ENCODE peak calls at places on chromosomes 11 and 22, in nine cellular contexts. P, R, W, K, O, M, L, X and G are unnamed samples.

GRCh38 chr11:69529001-69529400 is 47.5 kb downstream of the LINC01488 start:
- DNase-seq in P (no peak), R (no peak), W (peak; percentile 40), K (no peak), O (no peak), M (no peak), L (no peak), X (no peak), G (no peak)

GRCh38 chr11:123407124-123407995 is 22.7 kb upstream of the GRAMD1B start:
- DNase-seq in P (peak; percentile 80), R (peak; percentile 82), W (no peak), K (no peak), O (peak; percentile 56), M (peak; percentile 66), L (peak; percentile 93), X (peak; percentile 64), G (peak; percentile 47)

GRCh38 chr11:107018902-107019493 is 722 bp upstream of the GUCY1A2 start:
- DNase-seq in P (peak; percentile 23), R (peak; percentile 32), W (peak; percentile 66), K (no peak), O (no peak), M (peak; percentile 74), L (peak; percentile 17), X (peak; percentile 67), G (peak; percentile 71)

GRCh38 chr22:50727678-50728522 is 10.1 kb upstream of the ACR start:
- DNase-seq in P (no peak), R (no peak), W (no peak), K (no peak), O (no peak), M (no peak), L (no peak), X (no peak), G (no peak)

GRCh38 chr11:68437927-68438657 is 22.5 kb upstream of the PPP6R3 start:
- DNase-seq in P (no peak), R (no peak), W (no peak), K (no peak), O (no peak), M (no peak), L (no peak), X (no peak), G (no peak)

GRCh38 chr11:17352925-17353227 is 1.3 kb downstream of the NCR3LG1 start:
- DNase-seq in P (no peak), R (peak; percentile 59), W (peak; percentile 69), K (no peak), O (peak; percentile 65), M (peak; percentile 11), L (peak; percentile 68), X (peak; percentile 49), G (peak; percentile 13)

GRCh38 chr11:64156235-64157011 is 9.5 kb downstream of the MACROD1 start:
- DNase-seq in P (peak; percentile 67), R (no peak), W (no peak), K (no peak), O (no peak), M (no peak), L (no peak), X (no peak), G (no peak)

GRCh38 chr11:2777871-2778629 is 78.3 kb upstream of the KCNQ1OT1 start:
- DNase-seq in P (peak; percentile 24), R (no peak), W (peak; percentile 67), K (no peak), O (no peak), M (peak; percentile 3), L (no peak), X (no peak), G (peak; percentile 8)

DNA sequence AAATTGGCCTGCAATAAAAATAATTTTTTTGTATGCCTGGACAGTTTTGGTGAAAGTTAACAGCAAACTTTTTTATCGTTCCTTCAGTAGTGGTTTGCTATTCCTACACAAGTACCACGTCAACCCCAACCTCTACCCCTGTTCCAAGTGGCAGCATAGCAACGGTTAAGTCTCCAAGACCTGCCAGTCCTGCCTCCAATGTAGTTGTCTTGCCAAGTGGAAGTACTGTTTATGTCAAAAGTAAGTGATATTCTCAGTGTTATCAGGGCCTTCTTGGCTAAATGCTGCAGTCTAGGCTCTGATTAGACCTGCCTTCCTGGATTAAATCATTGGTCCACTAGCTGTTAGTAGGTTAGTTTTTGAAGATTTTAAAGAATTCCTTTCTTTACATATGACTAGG is 15.0 kb downstream of the EMSY start:
- DNase-seq in P (no peak), R (no peak), W (no peak), K (no peak), O (no peak), M (no peak), L (no peak), X (no peak), G (no peak)
- TF ChIP-seq CTCF in P (no peak), R (no peak), W (no peak), K (no peak), O (no peak), M (no peak), L (no peak), X (no peak), G (no peak)

GRCh38 chr11:65277878-65278277 is 16.1 kb downstream of the POLA2 start:
- DNase-seq in P (no peak), R (no peak), W (no peak), K (no peak), O (no peak), M (no peak), L (no peak), X (no peak), G (no peak)

GRCh38 chr11:65279713-65280459 is 18.1 kb downstream of the POLA2 start:
- DNase-seq in P (no peak), R (peak; percentile 84), W (no peak), K (no peak), O (no peak), M (no peak), L (no peak), X (peak; percentile 97), G (no peak)

GRCh38 chr11:65278351-65278750 is 16.6 kb downstream of the POLA2 start:
- DNase-seq in P (no peak), R (no peak), W (no peak), K (no peak), O (no peak), M (no peak), L (no peak), X (no peak), G (no peak)

GRCh38 chr11:65275906-65276305 is 14.1 kb downstream of the POLA2 start:
- DNase-seq in P (no peak), R (no peak), W (no peak), K (no peak), O (no peak), M (no peak), L (no peak), X (no peak), G (no peak)

DNA sequence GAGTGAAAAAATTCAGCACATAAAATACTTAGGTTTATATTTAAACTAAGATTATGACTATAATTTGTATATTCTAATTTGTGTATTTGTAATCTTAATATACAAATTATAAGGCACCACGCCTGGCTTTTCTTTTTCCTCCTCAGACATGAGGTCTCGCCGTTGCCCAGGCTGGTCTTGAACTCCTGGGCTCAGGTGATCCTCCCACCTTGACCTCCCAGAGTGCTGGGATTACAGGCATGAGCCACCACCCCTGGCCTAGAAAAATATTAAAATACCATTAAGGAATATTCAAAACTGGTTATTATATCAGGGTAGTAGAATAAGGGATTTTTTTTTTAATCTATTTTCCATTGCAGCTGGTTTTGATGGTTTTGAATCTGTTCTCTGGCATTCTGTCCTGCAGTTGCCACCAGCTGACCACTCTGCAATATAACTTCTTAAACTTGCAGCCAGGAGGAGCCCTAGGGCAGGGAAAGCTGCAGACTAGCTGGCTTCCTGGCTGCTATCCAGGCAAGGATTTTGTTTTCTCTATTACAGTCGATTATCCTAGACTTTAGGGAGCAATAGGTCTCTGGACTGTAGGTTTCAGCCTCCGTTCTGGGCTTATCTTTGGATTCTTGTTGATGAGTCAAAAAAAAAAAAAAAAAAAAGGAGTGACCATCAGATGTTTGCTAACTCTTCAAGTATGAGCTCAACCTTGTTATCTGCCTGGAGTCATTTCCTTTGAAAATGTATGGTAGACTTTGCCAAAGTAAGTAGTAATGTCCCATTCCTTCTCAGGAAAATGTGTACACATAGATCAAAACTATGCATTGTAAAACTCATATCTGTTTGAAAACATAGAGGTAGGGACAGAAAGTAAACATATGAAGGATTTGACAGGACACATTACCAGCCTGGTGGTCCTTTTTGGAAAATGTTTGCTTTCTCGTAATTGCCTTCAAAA is 13.2 kb downstream of the POLA2 start:
- DNase-seq in P (peak; percentile 69), R (peak; percentile 85), W (peak; percentile 81), K (no peak), O (peak; percentile 43), M (peak; percentile 75), L (peak; percentile 91), X (peak; percentile 94), G (peak; percentile 49)
- TF ChIP-seq CTCF in P (peak; percentile 67), R (peak; percentile 96), W (peak; percentile 96), K (no peak), O (peak; percentile 75), M (peak; percentile 62), L (peak; percentile 49), X (peak; percentile 78), G (peak; percentile 84)

DNA sequence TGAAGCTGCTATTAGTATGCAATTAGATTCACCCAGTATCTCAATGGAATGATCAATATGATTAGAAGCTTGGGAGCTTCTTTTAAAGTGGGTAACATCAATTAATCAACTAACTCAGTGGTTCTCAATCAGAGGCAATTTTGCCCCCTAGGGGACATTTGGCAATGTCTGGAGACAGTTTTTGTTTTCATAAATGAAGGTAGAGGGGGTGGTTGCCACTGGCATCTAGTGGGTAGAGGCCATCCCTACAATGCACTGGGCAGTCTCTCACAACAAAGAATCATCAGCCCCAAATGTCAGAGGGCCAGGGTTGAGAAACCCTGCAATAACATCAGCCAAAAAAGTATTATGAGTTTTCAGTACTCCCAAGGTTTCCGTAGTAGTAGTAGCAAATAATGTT is 5.9 kb upstream of the AMOTL1 start:
- DNase-seq in P (peak; percentile 49), R (peak; percentile 44), W (no peak), K (no peak), O (peak; percentile 1), M (peak; percentile 24), L (no peak), X (no peak), G (no peak)
- TF ChIP-seq CTCF in P (peak; percentile 69), R (peak; percentile 54), W (no peak), K (no peak), O (peak; percentile 46), M (peak; percentile 33), L (no peak), X (peak; percentile 41), G (peak; percentile 27)

GRCh38 chr11:114316980-114317675 is 20.9 kb downstream of the NNMT start:
- DNase-seq in P (no peak), R (no peak), W (no peak), K (no peak), O (no peak), M (no peak), L (no peak), X (peak; percentile 93), G (no peak)

GRCh38 chr11:114319716-114320328 is 23.6 kb downstream of the NNMT start:
- DNase-seq in P (no peak), R (no peak), W (no peak), K (no peak), O (no peak), M (no peak), L (no peak), X (peak; percentile 25), G (no peak)

GRCh38 chr11:114318361-114318760 is 22.2 kb downstream of the NNMT start:
- DNase-seq in P (no peak), R (no peak), W (no peak), K (no peak), O (no peak), M (no peak), L (no peak), X (peak; percentile 8), G (no peak)

GRCh38 chr11:114315749-114316368 is 19.7 kb downstream of the NNMT start:
- DNase-seq in P (no peak), R (peak; percentile 97), W (no peak), K (no peak), O (no peak), M (no peak), L (peak; percentile 31), X (peak; percentile 49), G (no peak)

DNA sequence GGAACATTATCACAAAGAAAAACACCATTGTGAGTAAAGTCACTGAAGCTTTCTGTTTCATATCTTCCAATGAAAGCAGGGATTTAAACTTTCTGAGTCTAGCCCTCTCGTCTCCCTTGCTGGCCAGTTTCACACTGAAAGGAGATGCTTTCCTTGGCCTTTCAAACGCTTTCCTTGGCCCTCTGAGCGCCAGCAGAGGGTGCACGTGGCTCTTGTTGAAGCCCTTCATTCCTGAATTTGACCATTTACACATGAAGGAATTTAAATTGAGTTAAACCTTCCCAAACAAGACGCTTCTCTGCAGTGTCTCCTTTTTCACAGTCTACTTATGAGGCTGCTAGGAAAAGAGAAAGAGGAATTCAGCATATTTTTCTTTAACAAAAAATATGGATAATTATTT is 21.5 kb downstream of the NNMT start:
- DNase-seq in P (peak; percentile 18), R (peak; percentile 70), W (peak; percentile 80), K (no peak), O (peak; percentile 16), M (peak; percentile 56), L (peak; percentile 29), X (peak; percentile 65), G (no peak)
- TF ChIP-seq CTCF in P (peak; percentile 54), R (peak; percentile 47), W (peak; percentile 19), K (no peak), O (peak; percentile 59), M (no peak), L (no peak), X (peak; percentile 47), G (peak; percentile 55)